ENCODE peak calls at places on chromosomes 6 and 20, in five cellular contexts. Y is IMR-90, C is mesenchymal stem cell, P is H9, O is mesendoderm. M is an unnamed sample. For H3K79me1, the result is how much of the 10 kb centered on the place peaks cover.

GRCh38 chr20:48718914-48719578 is 108.8 kb downstream of the PREX1 start:
- DNase-seq in Y (no peak), C (no peak), P (no peak), O (no peak), M (no peak)

GRCh38 chr6:32332433-32332832 is 39.3 kb downstream of the TSBP1 start:
- DNase-seq in Y (no peak), C (no peak), P (no peak), O (peak), M (no peak)

GRCh38 chr6:48611332-48611731 is 500.3 kb upstream of the PTCHD4 start:
- DNase-seq in Y (peak), C (no peak), P (no peak), O (no peak), M (no peak)

GRCh38 chr6:26295691-26296555 is 69.1 kb upstream of the BTN3A2 start:
- DNase-seq in Y (peak), C (peak), P (no peak), O (no peak), M (no peak)

GRCh38 chr6:127162808-127163207 is 44.3 kb downstream of the RSPO3 start:
- DNase-seq in Y (no peak), C (peak), P (no peak), O (no peak), M (no peak)

GRCh38 chr20:62403331-62403730 is 3.8 kb downstream of the CABLES2 start:
- DNase-seq in Y (no peak), C (no peak), P (no peak), O (no peak), M (no peak)

GRCh38 chr6:84411060-84411629 is 183.7 kb upstream of the CEP162 start:
- DNase-seq in Y (peak), C (peak), P (no peak), O (peak), M (no peak)

GRCh38 chr6:15551798-15552197 is 111.0 kb downstream of the DTNBP1 start:
- DNase-seq in Y (peak), C (peak), P (no peak), O (peak), M (peak)

GRCh38 chr6:121356575-121356974 is 22.3 kb upstream of the TBC1D32 start:
- DNase-seq in Y (no peak), C (no peak), P (no peak), O (no peak), M (no peak)

GRCh38 chr20:46941404-46941803 is 46.8 kb downstream of the EYA2 start:
- DNase-seq in Y (no peak), C (no peak), P (no peak), O (no peak), M (no peak)
- H3K79me1 ChIP-seq in Y (under half), C (under half), P (under half), O (under half), M (under half)

GRCh38 chr6:161463061-161463460 is 189.2 kb upstream of the AGPAT4 start:
- DNase-seq in Y (no peak), C (no peak), P (no peak), O (no peak), M (no peak)

GRCh38 chr6:161458199-161458598 is 184.3 kb upstream of the AGPAT4 start:
- DNase-seq in Y (no peak), C (no peak), P (no peak), O (no peak), M (no peak)

GRCh38 chr6:161462148-161462547 is 188.3 kb upstream of the AGPAT4 start:
- DNase-seq in Y (no peak), C (no peak), P (no peak), O (no peak), M (no peak)

GRCh38 chr6:161455848-161456247 is 182.0 kb upstream of the AGPAT4 start:
- DNase-seq in Y (no peak), C (no peak), P (no peak), O (no peak), M (no peak)

GRCh38 chr6:161459008-161459407 is 185.1 kb upstream of the AGPAT4 start:
- DNase-seq in Y (no peak), C (no peak), P (no peak), O (no peak), M (no peak)
- H2BK5ac ChIP-seq in Y (no peak), C (no peak), P (no peak), O (no peak), M (no peak)

GRCh38 chr6:43125555-43125954 is 45.5 kb upstream of the SRF start:
- DNase-seq in Y (no peak), C (peak), P (no peak), O (no peak), M (no peak)
- H3K79me1 ChIP-seq in Y (half or more), C (under half), P (under half), O (half or more), M (under half)

DNA sequence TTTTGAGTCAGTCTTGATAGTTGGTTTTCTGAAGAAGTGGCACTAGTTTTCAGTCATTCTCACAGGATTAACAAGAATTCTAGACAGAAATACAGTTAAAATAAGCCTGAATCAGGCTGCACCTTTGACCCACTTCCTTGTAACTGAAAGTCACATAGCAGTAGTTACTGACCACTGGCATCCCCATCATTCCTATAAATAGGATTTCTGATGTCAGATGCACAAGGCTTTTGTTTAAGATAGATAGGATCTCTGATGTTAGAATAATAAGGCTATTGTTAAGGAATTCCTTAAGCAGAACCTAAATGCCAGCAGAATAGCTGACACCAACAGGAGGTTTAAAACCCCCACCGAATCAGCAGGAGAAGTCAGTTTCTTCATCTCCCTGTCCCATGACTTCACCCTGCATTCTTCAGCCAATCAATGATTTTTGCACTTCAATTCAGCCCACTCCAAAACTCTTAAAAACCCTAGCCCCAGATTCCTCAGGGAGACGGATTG is 30.6 kb upstream of the ZBTB24 start:
- DNase-seq in Y (peak), C (peak), P (no peak), O (peak), M (no peak)
- H2BK5ac ChIP-seq in Y (no peak), C (no peak), P (no peak), O (no peak), M (no peak)

GRCh38 chr6:11298651-11299420 is 66.4 kb upstream of the NEDD9 start:
- DNase-seq in Y (no peak), C (no peak), P (peak), O (peak), M (no peak)

GRCh38 chr6:11294263-11294662 is 61.8 kb upstream of the NEDD9 start:
- DNase-seq in Y (no peak), C (no peak), P (no peak), O (no peak), M (no peak)

GRCh38 chr6:11295969-11296368 is 63.5 kb upstream of the NEDD9 start:
- DNase-seq in Y (no peak), C (no peak), P (no peak), O (no peak), M (no peak)

GRCh38 chr6:11297376-11297729 is 64.9 kb upstream of the NEDD9 start:
- DNase-seq in Y (no peak), C (no peak), P (no peak), O (no peak), M (no peak)

DNA sequence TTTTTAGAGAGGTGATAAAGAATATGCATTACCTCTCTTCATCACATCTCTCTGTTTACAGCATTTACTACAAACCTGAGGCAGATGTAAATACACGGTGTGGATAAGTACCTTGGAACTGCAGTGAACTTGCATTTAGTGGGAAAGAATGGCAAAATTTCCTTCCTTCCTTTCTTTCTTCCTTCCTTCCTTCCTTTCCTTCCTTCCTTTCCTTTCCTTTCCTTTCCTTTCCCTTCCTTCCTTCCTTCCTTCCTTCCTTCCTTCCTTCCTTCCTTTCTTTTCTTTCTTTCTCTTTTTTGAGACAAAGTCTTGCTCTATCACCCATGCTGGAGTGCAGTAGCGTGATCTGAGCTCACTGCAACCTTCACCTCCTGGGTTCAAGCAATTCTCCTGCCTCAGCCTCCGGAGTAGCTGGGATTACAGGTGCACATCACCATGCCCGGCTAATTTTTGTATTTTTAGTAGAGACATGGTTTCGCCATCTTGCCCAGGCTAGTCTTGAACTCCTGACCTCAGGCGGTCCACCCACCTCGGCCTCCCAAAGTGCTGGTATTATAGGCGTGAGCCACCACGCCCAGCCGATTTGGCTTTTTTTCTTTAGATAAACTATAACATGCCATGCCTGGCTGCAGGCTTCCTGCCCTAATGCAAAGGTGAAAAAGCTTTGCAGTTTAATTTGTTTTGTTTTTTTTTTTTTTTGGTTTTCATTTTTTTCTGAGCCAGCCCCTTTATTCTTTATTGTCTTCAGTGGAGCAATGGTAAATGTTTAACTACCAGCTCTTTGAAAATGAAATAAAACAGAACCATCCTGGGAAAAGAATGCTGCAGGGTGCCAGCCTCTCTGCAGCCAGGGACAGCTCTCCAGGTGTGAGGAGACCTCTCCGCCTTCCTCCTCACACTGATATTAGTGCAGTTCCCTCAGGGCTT is 64.2 kb upstream of the NEDD9 start:
- DNase-seq in Y (no peak), C (no peak), P (no peak), O (no peak), M (no peak)
- H3K79me1 ChIP-seq in Y (under half), C (under half), P (under half), O (under half), M (under half)

GRCh38 chr6:168349718-168350117 is 30.1 kb upstream of the DACT2 start:
- DNase-seq in Y (no peak), C (no peak), P (no peak), O (no peak), M (no peak)
- H2BK5ac ChIP-seq in Y (no peak), C (no peak), P (no peak), O (no peak), M (no peak)